ENCODE peak calls at places on chromosomes 5 and 9, in ten cellular contexts. One of them, this sample, is unnamed.

GRCh38 chr5:161233553-161233952 is 313.0 kb downstream of the GABRB2 start:
- DNase-seq in tibial nerve: no peak
- DNase-seq in kidney epithelial cell: no peak
- DNase-seq in endodermal cell: no peak
- DNase-seq in A549: no peak
- DNase-seq in CD8-positive, alpha-beta T cell: no peak
- DNase-seq in GM12865: no peak
- DNase-seq in PC-3: no peak
- DNase-seq in WTC11: no peak
- DNase-seq in endothelial cell: no peak
- DNase-seq in this sample: no peak

GRCh38 chr9:134988706-134989105 is 71.0 kb upstream of the FCN1 start:
- DNase-seq in A549: no peak
- DNase-seq in CD8-positive, alpha-beta T cell: no peak
- DNase-seq in tibial nerve: no peak
- DNase-seq in GM12865: no peak
- DNase-seq in kidney epithelial cell: no peak
- DNase-seq in endodermal cell: no peak
- DNase-seq in PC-3: no peak
- DNase-seq in endothelial cell: no peak
- DNase-seq in WTC11: no peak
- DNase-seq in this sample: no peak

GRCh38 chr5:181215997-181216982 is 6.8 kb upstream of the TRIM41 start:
- DNase-seq in tibial nerve: no peak
- DNase-seq in CD8-positive, alpha-beta T cell: no peak
- DNase-seq in PC-3: peak; percentile 65
- DNase-seq in A549: peak; percentile 62
- DNase-seq in kidney epithelial cell: no peak
- DNase-seq in endodermal cell: no peak
- DNase-seq in WTC11: peak; percentile 47
- DNase-seq in GM12865: no peak
- DNase-seq in endothelial cell: no peak
- DNase-seq in this sample: no peak

GRCh38 chr5:38888023-38888422 is 42.2 kb downstream of the OSMR start:
- DNase-seq in PC-3: no peak
- DNase-seq in WTC11: peak; percentile 55
- DNase-seq in GM12865: no peak
- DNase-seq in endothelial cell: no peak
- DNase-seq in A549: no peak
- DNase-seq in CD8-positive, alpha-beta T cell: no peak
- DNase-seq in kidney epithelial cell: no peak
- DNase-seq in tibial nerve: no peak
- DNase-seq in endodermal cell: peak; percentile 71
- DNase-seq in this sample: no peak

GRCh38 chr5:53160895-53161294 is 51.3 kb upstream of the MOCS2 start:
- DNase-seq in tibial nerve: no peak
- DNase-seq in endothelial cell: no peak
- DNase-seq in endodermal cell: no peak
- DNase-seq in WTC11: no peak
- DNase-seq in PC-3: no peak
- DNase-seq in GM12865: no peak
- DNase-seq in kidney epithelial cell: no peak
- DNase-seq in CD8-positive, alpha-beta T cell: no peak
- DNase-seq in A549: no peak
- DNase-seq in this sample: no peak

GRCh38 chr5:1336106-1336561 is 8.8 kb downstream of the CLPTM1L start:
- DNase-seq in GM12865: no peak
- DNase-seq in CD8-positive, alpha-beta T cell: no peak
- DNase-seq in A549: no peak
- DNase-seq in tibial nerve: no peak
- DNase-seq in kidney epithelial cell: no peak
- DNase-seq in endothelial cell: no peak
- DNase-seq in endodermal cell: no peak
- DNase-seq in PC-3: no peak
- DNase-seq in WTC11: no peak
- DNase-seq in this sample: no peak

GRCh38 chr5:133785182-133785581 is 172.8 kb upstream of the FSTL4 start:
- DNase-seq in endothelial cell: no peak
- DNase-seq in endodermal cell: peak; percentile 68
- DNase-seq in PC-3: peak; percentile 2
- DNase-seq in tibial nerve: no peak
- DNase-seq in kidney epithelial cell: no peak
- DNase-seq in CD8-positive, alpha-beta T cell: no peak
- DNase-seq in WTC11: peak; percentile 35
- DNase-seq in A549: no peak
- DNase-seq in GM12865: no peak
- DNase-seq in this sample: no peak

GRCh38 chr9:105355810-105356209 is 92.0 kb upstream of the FSD1L start:
- DNase-seq in GM12865: peak; percentile 70
- DNase-seq in A549: no peak
- DNase-seq in PC-3: no peak
- DNase-seq in endodermal cell: no peak
- DNase-seq in endothelial cell: no peak
- DNase-seq in CD8-positive, alpha-beta T cell: no peak
- DNase-seq in kidney epithelial cell: no peak
- DNase-seq in tibial nerve: no peak
- DNase-seq in WTC11: no peak
- DNase-seq in this sample: no peak

GRCh38 chr9:123611228-123611627 is 255.2 kb downstream of the CRB2 start:
- DNase-seq in tibial nerve: no peak
- DNase-seq in PC-3: no peak
- DNase-seq in endothelial cell: no peak
- DNase-seq in WTC11: no peak
- DNase-seq in A549: no peak
- DNase-seq in GM12865: no peak
- DNase-seq in CD8-positive, alpha-beta T cell: no peak
- DNase-seq in endodermal cell: no peak
- DNase-seq in kidney epithelial cell: no peak
- DNase-seq in this sample: no peak

GRCh38 chr5:6729400-6730310 is 16.4 kb downstream of the TENT4A start:
- DNase-seq in CD8-positive, alpha-beta T cell: no peak
- DNase-seq in endothelial cell: no peak
- DNase-seq in tibial nerve: peak; percentile 9
- DNase-seq in WTC11: no peak
- DNase-seq in PC-3: no peak
- DNase-seq in kidney epithelial cell: no peak
- DNase-seq in GM12865: no peak
- DNase-seq in endodermal cell: no peak
- DNase-seq in A549: no peak
- DNase-seq in this sample: no peak

GRCh38 chr9:96691326-96691725 is 36.2 kb upstream of the PRXL2C start:
- DNase-seq in A549: no peak
- DNase-seq in kidney epithelial cell: no peak
- DNase-seq in PC-3: no peak
- DNase-seq in tibial nerve: no peak
- DNase-seq in CD8-positive, alpha-beta T cell: no peak
- DNase-seq in endodermal cell: no peak
- DNase-seq in GM12865: no peak
- DNase-seq in WTC11: no peak
- DNase-seq in endothelial cell: no peak
- DNase-seq in this sample: no peak

GRCh38 chr9:96680812-96681499 is 25.8 kb upstream of the PRXL2C start:
- DNase-seq in endothelial cell: no peak
- DNase-seq in A549: no peak
- DNase-seq in PC-3: no peak
- DNase-seq in GM12865: no peak
- DNase-seq in WTC11: no peak
- DNase-seq in tibial nerve: no peak
- DNase-seq in endodermal cell: no peak
- DNase-seq in CD8-positive, alpha-beta T cell: no peak
- DNase-seq in kidney epithelial cell: no peak
- DNase-seq in this sample: no peak

GRCh38 chr9:96688745-96689464 is 33.8 kb upstream of the PRXL2C start:
- DNase-seq in endothelial cell: no peak
- DNase-seq in GM12865: no peak
- DNase-seq in PC-3: no peak
- DNase-seq in kidney epithelial cell: no peak
- DNase-seq in endodermal cell: no peak
- DNase-seq in tibial nerve: no peak
- DNase-seq in CD8-positive, alpha-beta T cell: no peak
- DNase-seq in WTC11: no peak
- DNase-seq in A549: no peak
- DNase-seq in this sample: no peak

GRCh38 chr9:96688215-96688614 is 33.1 kb upstream of the PRXL2C start:
- DNase-seq in GM12865: no peak
- DNase-seq in CD8-positive, alpha-beta T cell: no peak
- DNase-seq in tibial nerve: no peak
- DNase-seq in endodermal cell: no peak
- DNase-seq in PC-3: no peak
- DNase-seq in WTC11: no peak
- DNase-seq in A549: no peak
- DNase-seq in endothelial cell: no peak
- DNase-seq in kidney epithelial cell: no peak
- DNase-seq in this sample: no peak

DNA sequence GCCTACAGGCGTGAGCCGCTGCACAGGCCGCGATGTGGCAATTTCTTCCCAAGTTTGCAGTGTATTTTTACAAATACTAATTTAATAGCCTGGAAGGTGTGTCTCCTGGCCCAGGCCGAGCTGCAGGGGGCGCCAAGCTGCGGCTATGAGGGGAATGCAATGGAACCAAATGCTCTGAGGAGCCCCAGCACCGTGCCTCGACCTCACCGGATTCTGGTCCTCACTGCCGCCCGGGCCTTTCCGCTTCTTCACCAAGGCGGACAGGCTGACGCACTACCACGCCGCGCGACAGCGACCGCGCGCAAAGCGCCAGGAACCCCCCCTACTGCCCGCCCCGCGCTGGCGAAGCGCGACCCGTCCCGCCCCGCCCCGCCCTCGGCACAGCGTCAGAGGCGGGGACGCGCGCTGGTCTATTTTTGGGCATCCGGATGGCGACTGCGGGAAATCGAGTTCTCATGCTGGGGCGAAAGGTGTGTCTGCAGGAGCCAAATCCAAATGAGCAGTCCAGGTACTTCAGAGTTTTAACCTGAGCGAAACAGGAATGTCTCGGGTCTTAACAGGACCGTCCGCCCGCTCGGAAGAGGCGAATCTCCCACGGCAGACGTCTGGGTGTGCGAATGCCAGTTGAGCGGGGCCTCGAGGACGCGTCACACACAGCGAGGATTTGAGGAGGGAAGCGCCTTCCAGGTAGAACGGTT is 31.7 kb upstream of the PRXL2C start:
- DNase-seq in GM12865: peak; percentile 39
- DNase-seq in endodermal cell: peak; percentile 90
- DNase-seq in CD8-positive, alpha-beta T cell: peak; percentile 47
- DNase-seq in kidney epithelial cell: peak; percentile 18
- DNase-seq in endothelial cell: peak; percentile 80
- DNase-seq in A549: peak; percentile 51
- DNase-seq in tibial nerve: peak; percentile 68
- DNase-seq in PC-3: no peak
- DNase-seq in WTC11: peak; percentile 89
- DNase-seq in this sample: peak; percentile 48
- TF ChIP-seq CTCF in GM12865: no peak
- TF ChIP-seq CTCF in endodermal cell: peak; percentile 84
- TF ChIP-seq CTCF in CD8-positive, alpha-beta T cell: peak; percentile 28
- TF ChIP-seq CTCF in kidney epithelial cell: peak; percentile 83
- TF ChIP-seq CTCF in endothelial cell: peak; percentile 50
- TF ChIP-seq CTCF in A549: peak; percentile 50
- TF ChIP-seq CTCF in tibial nerve: peak; percentile 56
- TF ChIP-seq CTCF in PC-3: no peak
- TF ChIP-seq CTCF in WTC11: peak; percentile 57
- TF ChIP-seq CTCF in this sample: no peak

GRCh38 chr5:151461312-151461711 is 13.9 kb downstream of the SLC36A1 start:
- DNase-seq in endothelial cell: no peak
- DNase-seq in A549: no peak
- DNase-seq in GM12865: peak; percentile 75
- DNase-seq in endodermal cell: no peak
- DNase-seq in WTC11: no peak
- DNase-seq in PC-3: no peak
- DNase-seq in tibial nerve: no peak
- DNase-seq in CD8-positive, alpha-beta T cell: no peak
- DNase-seq in kidney epithelial cell: no peak
- DNase-seq in this sample: peak; percentile 44

GRCh38 chr5:151458314-151458713 is 10.9 kb downstream of the SLC36A1 start:
- DNase-seq in PC-3: no peak
- DNase-seq in GM12865: no peak
- DNase-seq in CD8-positive, alpha-beta T cell: no peak
- DNase-seq in WTC11: no peak
- DNase-seq in kidney epithelial cell: no peak
- DNase-seq in endodermal cell: no peak
- DNase-seq in endothelial cell: no peak
- DNase-seq in tibial nerve: no peak
- DNase-seq in A549: no peak
- DNase-seq in this sample: no peak

GRCh38 chr5:151463137-151464029 is 16.0 kb downstream of the SLC36A1 start:
- DNase-seq in kidney epithelial cell: no peak
- DNase-seq in WTC11: peak; percentile 72
- DNase-seq in A549: no peak
- DNase-seq in endodermal cell: peak; percentile 90
- DNase-seq in GM12865: no peak
- DNase-seq in PC-3: peak; percentile 41
- DNase-seq in endothelial cell: peak; percentile 59
- DNase-seq in tibial nerve: no peak
- DNase-seq in CD8-positive, alpha-beta T cell: no peak
- DNase-seq in this sample: no peak

GRCh38 chr5:151456321-151456940 is 9.0 kb downstream of the SLC36A1 start:
- DNase-seq in kidney epithelial cell: no peak
- DNase-seq in PC-3: no peak
- DNase-seq in endodermal cell: no peak
- DNase-seq in CD8-positive, alpha-beta T cell: no peak
- DNase-seq in endothelial cell: no peak
- DNase-seq in GM12865: no peak
- DNase-seq in A549: no peak
- DNase-seq in WTC11: no peak
- DNase-seq in tibial nerve: no peak
- DNase-seq in this sample: no peak

GRCh38 chr5:151459680-151460079 is 12.3 kb downstream of the SLC36A1 start:
- DNase-seq in endodermal cell: no peak
- DNase-seq in CD8-positive, alpha-beta T cell: no peak
- DNase-seq in WTC11: no peak
- DNase-seq in PC-3: no peak
- DNase-seq in kidney epithelial cell: no peak
- DNase-seq in tibial nerve: no peak
- DNase-seq in endothelial cell: no peak
- DNase-seq in A549: no peak
- DNase-seq in GM12865: no peak
- DNase-seq in this sample: no peak
- TF ChIP-seq CTCF in endodermal cell: peak; percentile 36
- TF ChIP-seq CTCF in CD8-positive, alpha-beta T cell: no peak
- TF ChIP-seq CTCF in WTC11: no peak
- TF ChIP-seq CTCF in PC-3: no peak
- TF ChIP-seq CTCF in kidney epithelial cell: no peak
- TF ChIP-seq CTCF in tibial nerve: no peak
- TF ChIP-seq CTCF in endothelial cell: no peak
- TF ChIP-seq CTCF in A549: no peak
- TF ChIP-seq CTCF in GM12865: no peak
- TF ChIP-seq CTCF in this sample: no peak

GRCh38 chr5:163005949-163006348 is 431.4 kb upstream of the CCNG1 start:
- DNase-seq in endodermal cell: no peak
- DNase-seq in WTC11: no peak
- DNase-seq in kidney epithelial cell: no peak
- DNase-seq in CD8-positive, alpha-beta T cell: no peak
- DNase-seq in PC-3: peak; percentile 72
- DNase-seq in tibial nerve: no peak
- DNase-seq in endothelial cell: no peak
- DNase-seq in A549: no peak
- DNase-seq in GM12865: no peak
- DNase-seq in this sample: no peak
- TF ChIP-seq CTCF in endodermal cell: peak; percentile 75
- TF ChIP-seq CTCF in WTC11: no peak
- TF ChIP-seq CTCF in kidney epithelial cell: peak; percentile 40
- TF ChIP-seq CTCF in CD8-positive, alpha-beta T cell: no peak
- TF ChIP-seq CTCF in PC-3: peak; percentile 70
- TF ChIP-seq CTCF in tibial nerve: no peak
- TF ChIP-seq CTCF in endothelial cell: no peak
- TF ChIP-seq CTCF in A549: no peak
- TF ChIP-seq CTCF in GM12865: no peak
- TF ChIP-seq CTCF in this sample: peak; percentile 6

GRCh38 chr9:110875275-110875674 is 163.0 kb downstream of the LPAR1 start:
- DNase-seq in tibial nerve: peak; percentile 49
- DNase-seq in kidney epithelial cell: no peak
- DNase-seq in PC-3: no peak
- DNase-seq in endothelial cell: peak; percentile 51
- DNase-seq in GM12865: peak; percentile 63
- DNase-seq in endodermal cell: peak; percentile 86
- DNase-seq in CD8-positive, alpha-beta T cell: no peak
- DNase-seq in A549: no peak
- DNase-seq in WTC11: peak; percentile 68
- DNase-seq in this sample: peak; percentile 27
- TF ChIP-seq CTCF in tibial nerve: no peak
- TF ChIP-seq CTCF in kidney epithelial cell: no peak
- TF ChIP-seq CTCF in PC-3: no peak
- TF ChIP-seq CTCF in endothelial cell: no peak
- TF ChIP-seq CTCF in GM12865: peak; percentile 21
- TF ChIP-seq CTCF in endodermal cell: peak; percentile 73
- TF ChIP-seq CTCF in CD8-positive, alpha-beta T cell: no peak
- TF ChIP-seq CTCF in A549: no peak
- TF ChIP-seq CTCF in WTC11: peak; percentile 15
- TF ChIP-seq CTCF in this sample: peak; percentile 28